ENCODE peak calls at places on chromosomes 7 and 10, in six cellular contexts. One of them, this sample, is unnamed.

GRCh38 chr10:132247943-132248342 is 59.8 kb downstream of the STK32C start:
- DNase-seq in uterus: no peak
- DNase-seq in neuronal stem cell: no peak
- DNase-seq in neural progenitor cell: no peak
- DNase-seq in mesendoderm: no peak
- DNase-seq in tibial nerve: no peak
- DNase-seq in this sample: no peak

GRCh38 chr7:146146866-146147265 is 30.3 kb downstream of the CNTNAP2 start:
- DNase-seq in uterus: no peak
- DNase-seq in neural progenitor cell: no peak
- DNase-seq in mesendoderm: no peak
- DNase-seq in tibial nerve: no peak
- DNase-seq in neuronal stem cell: no peak
- DNase-seq in this sample: no peak

GRCh38 chr10:117619710-117620405 is 77.3 kb downstream of the EMX2 start:
- DNase-seq in neural progenitor cell: no peak
- DNase-seq in uterus: no peak
- DNase-seq in neuronal stem cell: no peak
- DNase-seq in mesendoderm: no peak
- DNase-seq in tibial nerve: no peak
- DNase-seq in this sample: no peak

GRCh38 chr7:122746948-122747347 is 44.2 kb upstream of the RNF148 start:
- DNase-seq in neuronal stem cell: no peak
- DNase-seq in mesendoderm: no peak
- DNase-seq in uterus: no peak
- DNase-seq in tibial nerve: no peak
- DNase-seq in neural progenitor cell: no peak
- DNase-seq in this sample: no peak

GRCh38 chr10:14723052-14723689 is 51.5 kb downstream of the FAM107B start:
- DNase-seq in neural progenitor cell: no peak
- DNase-seq in tibial nerve: no peak
- DNase-seq in mesendoderm: no peak
- DNase-seq in neuronal stem cell: no peak
- DNase-seq in uterus: no peak
- DNase-seq in this sample: no peak

GRCh38 chr10:62727935-62728334 is 76.6 kb upstream of the ADO start:
- DNase-seq in neural progenitor cell: no peak
- DNase-seq in tibial nerve: no peak
- DNase-seq in mesendoderm: no peak
- DNase-seq in uterus: no peak
- DNase-seq in neuronal stem cell: no peak
- DNase-seq in this sample: no peak

GRCh38 chr10:91549296-91549695 is 83.6 kb downstream of the PPP1R3C start:
- DNase-seq in tibial nerve: no peak
- DNase-seq in uterus: no peak
- DNase-seq in mesendoderm: no peak
- DNase-seq in neuronal stem cell: no peak
- DNase-seq in neural progenitor cell: no peak
- DNase-seq in this sample: no peak

GRCh38 chr10:98513704-98514103 is 67.0 kb upstream of the HPS1 start:
- DNase-seq in tibial nerve: no peak
- DNase-seq in mesendoderm: no peak
- DNase-seq in neuronal stem cell: no peak
- DNase-seq in neural progenitor cell: no peak
- DNase-seq in uterus: no peak
- DNase-seq in this sample: no peak

GRCh38 chr10:11930342-11930978 is 107.3 kb downstream of the PROSER2 start:
- DNase-seq in neural progenitor cell: no peak
- DNase-seq in mesendoderm: no peak
- DNase-seq in neuronal stem cell: no peak
- DNase-seq in tibial nerve: no peak
- DNase-seq in uterus: no peak
- DNase-seq in this sample: no peak

GRCh38 chr7:29113384-29114102 is 32.8 kb downstream of the CPVL start:
- DNase-seq in mesendoderm: peak; percentile 82
- DNase-seq in tibial nerve: no peak
- DNase-seq in uterus: no peak
- DNase-seq in neural progenitor cell: peak; percentile 54
- DNase-seq in neuronal stem cell: no peak
- DNase-seq in this sample: peak; percentile 35

GRCh38 chr10:34988397-34989067 is 101.6 kb downstream of the CUL2 start:
- DNase-seq in neuronal stem cell: no peak
- DNase-seq in tibial nerve: no peak
- DNase-seq in mesendoderm: no peak
- DNase-seq in uterus: no peak
- DNase-seq in neural progenitor cell: no peak
- DNase-seq in this sample: no peak

GRCh38 chr10:28375399-28376354 is 72.8 kb upstream of the MPP7 start:
- DNase-seq in neural progenitor cell: no peak
- DNase-seq in tibial nerve: no peak
- DNase-seq in uterus: no peak
- DNase-seq in mesendoderm: peak; percentile 81
- DNase-seq in neuronal stem cell: no peak
- DNase-seq in this sample: no peak

GRCh38 chr10:637221-637620 is 52.2 kb downstream of the DIP2C start:
- DNase-seq in neuronal stem cell: no peak
- DNase-seq in tibial nerve: no peak
- DNase-seq in uterus: no peak
- DNase-seq in mesendoderm: no peak
- DNase-seq in neural progenitor cell: no peak
- DNase-seq in this sample: no peak

GRCh38 chr10:113305871-113306270 is 247.0 kb upstream of the HABP2 start:
- DNase-seq in neural progenitor cell: no peak
- DNase-seq in tibial nerve: no peak
- DNase-seq in neuronal stem cell: no peak
- DNase-seq in mesendoderm: no peak
- DNase-seq in uterus: no peak
- DNase-seq in this sample: no peak

GRCh38 chr10:89001024-89001423 is 10.4 kb downstream of the FAS start:
- DNase-seq in neural progenitor cell: no peak
- DNase-seq in mesendoderm: no peak
- DNase-seq in tibial nerve: no peak
- DNase-seq in uterus: no peak
- DNase-seq in neuronal stem cell: no peak
- DNase-seq in this sample: no peak

GRCh38 chr7:13879994-13880686 is 109.3 kb downstream of the ETV1 start:
- DNase-seq in tibial nerve: no peak
- DNase-seq in neuronal stem cell: no peak
- DNase-seq in uterus: no peak
- DNase-seq in neural progenitor cell: no peak
- DNase-seq in mesendoderm: peak; percentile 37
- DNase-seq in this sample: no peak

GRCh38 chr7:148385009-148385682 is 205.4 kb upstream of the C7orf33 start:
- DNase-seq in neural progenitor cell: peak; percentile 52
- DNase-seq in neuronal stem cell: peak; percentile 27
- DNase-seq in mesendoderm: no peak
- DNase-seq in tibial nerve: no peak
- DNase-seq in uterus: no peak
- DNase-seq in this sample: no peak

GRCh38 chr7:30618961-30619360 is 24.3 kb downstream of the GARS1 start:
- DNase-seq in neural progenitor cell: no peak
- DNase-seq in tibial nerve: no peak
- DNase-seq in uterus: no peak
- DNase-seq in mesendoderm: no peak
- DNase-seq in neuronal stem cell: no peak
- DNase-seq in this sample: no peak
- H3K36me3 ChIP-seq in neural progenitor cell: peaks cover 39% of the 10 kb centered on the region
- H3K36me3 ChIP-seq in tibial nerve: peaks cover 33% of the 10 kb centered on the region
- H3K36me3 ChIP-seq in uterus: no peaks in the 10 kb centered on the region
- H3K36me3 ChIP-seq in mesendoderm: peaks cover 16% of the 10 kb centered on the region
- H3K36me3 ChIP-seq in neuronal stem cell: peaks cover 97% of the 10 kb centered on the region
- H3K36me3 ChIP-seq in this sample: peaks cover 52% of the 10 kb centered on the region

GRCh38 chr7:73703225-73703624 is 16.2 kb downstream of the STX1A start:
- DNase-seq in neuronal stem cell: no peak
- DNase-seq in uterus: no peak
- DNase-seq in mesendoderm: no peak
- DNase-seq in tibial nerve: no peak
- DNase-seq in neural progenitor cell: no peak
- DNase-seq in this sample: peak; percentile 72
- H3K4me3 ChIP-seq in neuronal stem cell: no peak overlapping the region
- H3K4me3 ChIP-seq in uterus: no peak overlapping the region
- H3K4me3 ChIP-seq in mesendoderm: no peak overlapping the region
- H3K4me3 ChIP-seq in tibial nerve: no peak overlapping the region
- H3K4me3 ChIP-seq in neural progenitor cell: no peak overlapping the region
- H3K4me3 ChIP-seq in this sample: peak overlapping the region; percentile 23

GRCh38 chr10:78035437-78035836 is 1.8 kb downstream of the RPS24 start:
- DNase-seq in mesendoderm: no peak
- DNase-seq in uterus: no peak
- DNase-seq in neural progenitor cell: no peak
- DNase-seq in neuronal stem cell: no peak
- DNase-seq in tibial nerve: no peak
- DNase-seq in this sample: no peak

GRCh38 chr10:78035933-78036583 is 2.4 kb downstream of the RPS24 start:
- DNase-seq in neuronal stem cell: no peak
- DNase-seq in mesendoderm: no peak
- DNase-seq in neural progenitor cell: no peak
- DNase-seq in uterus: no peak
- DNase-seq in tibial nerve: no peak
- DNase-seq in this sample: no peak

GRCh38 chr10:78038791-78039547 is 5.3 kb downstream of the RPS24 start:
- DNase-seq in tibial nerve: no peak
- DNase-seq in uterus: no peak
- DNase-seq in neural progenitor cell: no peak
- DNase-seq in mesendoderm: no peak
- DNase-seq in neuronal stem cell: no peak
- DNase-seq in this sample: no peak

GRCh38 chr10:78039743-78040142 is 6.1 kb downstream of the RPS24 start:
- DNase-seq in uterus: no peak
- DNase-seq in mesendoderm: no peak
- DNase-seq in neuronal stem cell: no peak
- DNase-seq in neural progenitor cell: no peak
- DNase-seq in tibial nerve: no peak
- DNase-seq in this sample: no peak

GRCh38 chr10:78038105-78038504 is 4.4 kb downstream of the RPS24 start:
- DNase-seq in neural progenitor cell: no peak
- DNase-seq in tibial nerve: no peak
- DNase-seq in neuronal stem cell: no peak
- DNase-seq in mesendoderm: no peak
- DNase-seq in uterus: no peak
- DNase-seq in this sample: no peak
- H3K36me3 ChIP-seq in neural progenitor cell: peaks cover 41% of the 10 kb centered on the region
- H3K36me3 ChIP-seq in tibial nerve: peaks cover 28% of the 10 kb centered on the region
- H3K36me3 ChIP-seq in neuronal stem cell: peaks cover 86% of the 10 kb centered on the region
- H3K36me3 ChIP-seq in mesendoderm: peaks cover 38% of the 10 kb centered on the region
- H3K36me3 ChIP-seq in uterus: no peaks in the 10 kb centered on the region
- H3K36me3 ChIP-seq in this sample: peaks cover 64% of the 10 kb centered on the region

DNA sequence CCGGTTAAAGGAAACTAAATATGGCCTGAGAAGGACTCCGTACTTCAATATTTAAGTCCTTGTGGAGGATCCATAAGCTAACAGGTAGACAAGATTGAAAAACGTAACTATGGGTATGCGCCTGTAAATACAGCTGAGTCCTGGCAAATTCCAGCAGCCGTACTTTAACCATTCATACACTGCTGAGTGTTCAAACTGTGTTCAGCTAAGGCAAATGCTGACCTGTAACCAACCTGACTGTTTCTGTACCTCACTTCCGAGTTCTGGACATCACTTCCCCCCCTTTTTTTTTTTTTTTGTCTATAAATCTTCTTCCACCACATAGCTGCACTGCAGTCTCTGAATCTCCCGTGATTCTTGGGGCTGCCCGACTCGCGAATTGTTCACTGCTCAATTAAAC is 69.1 kb downstream of the SRPK2 start:
- DNase-seq in mesendoderm: no peak
- DNase-seq in uterus: no peak
- DNase-seq in neuronal stem cell: no peak
- DNase-seq in tibial nerve: no peak
- DNase-seq in neural progenitor cell: no peak
- DNase-seq in this sample: no peak
- H3K4me3 ChIP-seq in mesendoderm: no peak overlapping the region
- H3K4me3 ChIP-seq in uterus: no peak overlapping the region
- H3K4me3 ChIP-seq in neuronal stem cell: no peak overlapping the region
- H3K4me3 ChIP-seq in tibial nerve: no peak overlapping the region
- H3K4me3 ChIP-seq in neural progenitor cell: no peak overlapping the region
- H3K4me3 ChIP-seq in this sample: no peak overlapping the region

DNA sequence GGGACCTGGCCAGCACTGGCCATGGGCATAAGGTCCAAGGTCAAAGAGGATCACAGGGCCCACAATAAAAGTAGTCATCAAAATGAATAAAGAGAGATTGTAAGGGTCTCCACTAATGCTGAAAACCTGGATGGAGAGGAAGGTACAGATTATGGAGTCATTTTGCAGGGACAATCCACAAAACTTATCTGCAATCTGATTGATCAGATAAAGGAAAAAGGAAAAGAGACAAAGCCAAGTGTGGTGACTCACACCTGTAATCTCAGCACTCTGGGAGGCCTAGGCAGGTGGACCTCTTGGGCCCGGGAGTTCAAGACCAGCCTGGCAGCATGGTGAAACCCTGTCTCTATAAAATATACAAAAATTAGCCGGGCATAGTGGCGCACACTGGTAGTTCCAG is 174.0 kb downstream of the NPSR1 start:
- DNase-seq in mesendoderm: peak; percentile 80
- DNase-seq in uterus: no peak
- DNase-seq in tibial nerve: no peak
- DNase-seq in neural progenitor cell: no peak
- DNase-seq in neuronal stem cell: no peak
- DNase-seq in this sample: no peak
- H3K36me3 ChIP-seq in mesendoderm: no peaks in the 10 kb centered on the region
- H3K36me3 ChIP-seq in uterus: no peaks in the 10 kb centered on the region
- H3K36me3 ChIP-seq in tibial nerve: no peaks in the 10 kb centered on the region
- H3K36me3 ChIP-seq in neural progenitor cell: no peaks in the 10 kb centered on the region
- H3K36me3 ChIP-seq in neuronal stem cell: no peaks in the 10 kb centered on the region
- H3K36me3 ChIP-seq in this sample: no peaks in the 10 kb centered on the region

DNA sequence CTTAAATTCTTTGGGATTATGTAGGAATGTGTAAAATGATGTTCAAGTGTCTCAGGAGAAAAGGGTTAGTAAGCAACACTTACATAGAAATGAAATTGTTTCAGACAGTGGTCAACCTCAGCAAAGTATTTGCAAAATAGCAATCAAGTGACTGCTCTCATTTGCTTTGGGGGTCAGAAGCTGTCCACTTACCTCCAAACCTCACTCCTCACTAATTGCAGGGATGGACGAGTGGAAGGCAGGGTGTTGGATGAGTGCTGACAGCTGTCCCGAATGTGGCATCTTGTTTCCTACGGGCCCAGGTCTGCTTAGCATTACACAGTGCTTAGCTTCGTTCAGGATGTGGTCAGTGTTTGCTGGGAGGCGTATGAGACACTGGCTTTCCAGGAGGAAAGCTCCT is 437.0 kb downstream of the SUGCT start:
- DNase-seq in neural progenitor cell: no peak
- DNase-seq in neuronal stem cell: no peak
- DNase-seq in tibial nerve: no peak
- DNase-seq in mesendoderm: peak; percentile 54
- DNase-seq in uterus: no peak
- DNase-seq in this sample: peak; percentile 4
- H3K4me3 ChIP-seq in neural progenitor cell: no peak overlapping the region
- H3K4me3 ChIP-seq in neuronal stem cell: no peak overlapping the region
- H3K4me3 ChIP-seq in tibial nerve: no peak overlapping the region
- H3K4me3 ChIP-seq in mesendoderm: no peak overlapping the region
- H3K4me3 ChIP-seq in uterus: no peak overlapping the region
- H3K4me3 ChIP-seq in this sample: no peak overlapping the region

GRCh38 chr7:149584009-149584408 is 86.4 kb upstream of the ZNF746 start:
- DNase-seq in uterus: no peak
- DNase-seq in mesendoderm: no peak
- DNase-seq in tibial nerve: no peak
- DNase-seq in neural progenitor cell: no peak
- DNase-seq in neuronal stem cell: no peak
- DNase-seq in this sample: no peak
- H3K36me3 ChIP-seq in uterus: no peaks in the 10 kb centered on the region
- H3K36me3 ChIP-seq in mesendoderm: peaks cover 6% of the 10 kb centered on the region
- H3K36me3 ChIP-seq in tibial nerve: no peaks in the 10 kb centered on the region
- H3K36me3 ChIP-seq in neural progenitor cell: peaks cover 5% of the 10 kb centered on the region
- H3K36me3 ChIP-seq in neuronal stem cell: peaks cover 88% of the 10 kb centered on the region
- H3K36me3 ChIP-seq in this sample: peaks cover 6% of the 10 kb centered on the region

This sample was measured in H7.